ENCODE peak calls at places on chromosomes 4 and X, in seven cellular contexts. F is K562, H is body of pancreas, I is A549, N is right lobe of liver, K is heart left ventricle, V is GM12878. W is an unnamed sample.

GRCh38 chrX:29388509-29388908 is 801.3 kb downstream of the IL1RAPL1 start:
- ATAC-seq in F (no peak), H (no peak), I (no peak), N (no peak), K (no peak), V (no peak), W (no peak)

GRCh38 chrX:22699591-22700091 is 300.1 kb upstream of the DDX53 start:
- ATAC-seq in F (no peak), H (no peak), I (no peak), N (no peak), K (no peak), V (no peak), W (no peak)

GRCh38 chr4:40417941-40418340 is 82.8 kb downstream of the CHRNA9 start:
- ATAC-seq in F (no peak), H (peak; percentile 7), I (no peak), N (peak; percentile 43), K (no peak), V (no peak), W (no peak)

GRCh38 chrX:123803331-123803983 is 56.4 kb upstream of the XIAP start:
- ATAC-seq in F (peak; percentile 95), H (peak; percentile 53), I (peak; percentile 92), N (peak; percentile 81), K (peak; percentile 95), V (peak; percentile 72), W (peak; percentile 36)

GRCh38 chr4:88792821-88793220 is 95.2 kb upstream of the NAP1L5 start:
- ATAC-seq in F (no peak), H (no peak), I (peak; percentile 60), N (no peak), K (no peak), V (peak; percentile 24), W (no peak)

GRCh38 chr4:7933631-7934510 is 5.8 kb downstream of the AFAP1 start:
- ATAC-seq in F (no peak), H (no peak), I (no peak), N (no peak), K (no peak), V (no peak), W (no peak)

GRCh38 chr4:56272003-56272402 is 115.3 kb downstream of the AASDH start:
- ATAC-seq in F (no peak), H (no peak), I (no peak), N (no peak), K (no peak), V (no peak), W (no peak)

GRCh38 chr4:83386931-83387897 is 52.6 kb upstream of the HPSE start:
- ATAC-seq in F (no peak), H (no peak), I (no peak), N (no peak), K (no peak), V (no peak), W (no peak)

GRCh38 chrX:98897191-98897590 is 1512.9 kb downstream of the PCDH19 start:
- ATAC-seq in F (no peak), H (no peak), I (no peak), N (no peak), K (no peak), V (no peak), W (no peak)

GRCh38 chr4:89708903-89709361 is 128.0 kb downstream of the SNCA start:
- ATAC-seq in F (no peak), H (no peak), I (no peak), N (peak; percentile 49), K (no peak), V (no peak), W (peak; percentile 55)

GRCh38 chr4:27790911-27791310 is 930.3 kb downstream of the STIM2 start:
- ATAC-seq in F (no peak), H (no peak), I (no peak), N (no peak), K (no peak), V (no peak), W (no peak)

GRCh38 chr4:51868449-51868847 is 25.5 kb downstream of the DCUN1D4 start:
- ATAC-seq in F (no peak), H (no peak), I (no peak), N (no peak), K (no peak), V (no peak), W (no peak)

GRCh38 chrX:72536542-72536941 is 36.1 kb downstream of the HDAC8 start:
- ATAC-seq in F (no peak), H (no peak), I (no peak), N (peak; percentile 36), K (peak; percentile 95), V (no peak), W (peak; percentile 58)

GRCh38 chr4:22668301-22668700 is 24.4 kb upstream of the GBA3 start:
- ATAC-seq in F (no peak), H (no peak), I (no peak), N (peak; percentile 33), K (no peak), V (peak; percentile 48), W (no peak)

GRCh38 chr4:87118826-87119225 is 101.6 kb downstream of the KLHL8 start:
- ATAC-seq in F (peak; percentile 94), H (no peak), I (peak; percentile 74), N (no peak), K (no peak), V (peak; percentile 73), W (no peak)

GRCh38 chr4:43453058-43453457 is 560.5 kb downstream of the GRXCR1 start:
- ATAC-seq in F (no peak), H (no peak), I (no peak), N (no peak), K (no peak), V (no peak), W (no peak)

GRCh38 chr4:185625503-185625902 is 90.2 kb upstream of the PDLIM3 start:
- ATAC-seq in F (no peak), H (no peak), I (no peak), N (peak; percentile 65), K (no peak), V (no peak), W (no peak)

GRCh38 chr4:86055898-86056297 is 304.0 kb downstream of the MAPK10 start:
- ATAC-seq in F (no peak), H (no peak), I (no peak), N (no peak), K (no peak), V (no peak), W (no peak)

GRCh38 chrX:140916891-140917290 is 85.5 kb upstream of the SPANXB1 start:
- ATAC-seq in F (no peak), H (no peak), I (no peak), N (no peak), K (no peak), V (no peak), W (no peak)

GRCh38 chr4:38691251-38692008 is 27.4 kb downstream of the KLF3 start:
- ATAC-seq in F (no peak), H (peak; percentile 64), I (no peak), N (no peak), K (peak; percentile 72), V (no peak), W (peak; percentile 88)

GRCh38 chr4:105236202-105236916 is 89.7 kb downstream of the TET2 start:
- ATAC-seq in F (no peak), H (no peak), I (no peak), N (no peak), K (no peak), V (peak; percentile 79), W (no peak)

GRCh38 chr4:102322736-102323135 is 22.5 kb downstream of the SLC39A8 start:
- ATAC-seq in F (peak; percentile 40), H (no peak), I (no peak), N (no peak), K (no peak), V (peak; percentile 31), W (no peak)

GRCh38 chr4:15784959-15785634 is 7.0 kb downstream of the CD38 start:
- ATAC-seq in F (no peak), H (no peak), I (no peak), N (no peak), K (no peak), V (peak; percentile 66), W (no peak)

GRCh38 chrX:129523076-129524055 is at the start of gene SMARCA1:
- ATAC-seq in F (peak; percentile 80), H (peak; percentile 77), I (peak; percentile 80), N (peak; percentile 58), K (peak; percentile 56), V (peak; percentile 15), W (peak; percentile 82)
- TF ChIP-seq POLR2A in F (no peak), H (peak; percentile 26), I (peak; percentile 61), N (peak; percentile 62), K (peak; percentile 10), V (no peak), W (no peak)

GRCh38 chrX:156001001-156001666 is 3.6 kb downstream of the IL9R start:
- ATAC-seq in F (peak; percentile 5), H (no peak), I (no peak), N (no peak), K (no peak), V (no peak), W (no peak)

GRCh38 chrX:156001667-156002021 is 4.1 kb downstream of the IL9R start:
- ATAC-seq in F (peak; percentile 60), H (no peak), I (no peak), N (no peak), K (no peak), V (no peak), W (no peak)

GRCh38 chrX:156002517-156002916 is 5.0 kb downstream of the IL9R start:
- ATAC-seq in F (peak; percentile 75), H (no peak), I (no peak), N (no peak), K (no peak), V (no peak), W (no peak)

GRCh38 chrX:155998761-155999510 is 1.4 kb downstream of the IL9R start:
- ATAC-seq in F (no peak), H (no peak), I (no peak), N (no peak), K (no peak), V (no peak), W (no peak)

DNA sequence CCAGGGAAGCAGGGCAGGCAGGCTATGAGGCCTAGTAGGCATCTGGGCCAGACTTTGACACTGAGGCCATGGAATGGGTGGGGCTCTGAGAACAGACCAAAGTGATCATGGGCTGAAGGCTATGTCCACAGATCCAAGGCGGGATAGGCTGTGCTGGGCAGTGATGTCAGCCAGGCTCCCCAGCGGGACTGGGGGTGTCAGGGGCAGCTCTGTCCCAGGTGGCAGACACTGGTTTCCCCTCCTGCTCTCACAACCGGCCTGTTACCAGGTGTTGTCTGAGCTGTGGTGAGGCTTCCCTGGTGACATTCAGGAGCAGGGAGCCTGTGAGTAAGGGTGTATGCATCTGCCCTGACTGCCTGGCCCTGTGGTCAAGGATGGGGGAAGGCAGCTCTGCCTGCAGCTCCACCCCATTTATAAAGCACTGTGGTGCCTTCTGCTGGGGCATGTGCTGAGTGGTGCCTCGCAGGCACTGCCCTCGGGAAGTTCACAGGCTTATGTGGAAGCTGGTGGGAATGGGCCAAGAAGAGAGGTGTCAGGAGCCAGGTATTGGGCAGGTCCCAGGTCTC is 2.9 kb downstream of the IL9R start:
- ATAC-seq in F (no peak), H (no peak), I (no peak), N (no peak), K (no peak), V (no peak), W (no peak)
- TF ChIP-seq POLR2A in F (no peak), H (no peak), I (no peak), N (no peak), K (no peak), V (no peak), W (no peak)

GRCh38 chrX:153333821-153334653 is at the start of gene ZNF275:
- ATAC-seq in F (peak; percentile 96), H (peak; percentile 98), I (peak; percentile 97), N (peak; percentile 99), K (peak; percentile 93), V (peak; percentile 97), W (peak; percentile 97)
- TF ChIP-seq POLR2A in F (peak; percentile 54), H (peak; percentile 63), I (peak; percentile 56), N (peak; percentile 73), K (peak; percentile 61), V (peak; percentile 88), W (peak; percentile 54)

GRCh38 chrX:130402211-130402684 is 461 bp downstream of the RBMX2 start:
- ATAC-seq in F (peak; percentile 5), H (no peak), I (peak; percentile 57), N (no peak), K (no peak), V (no peak), W (peak; percentile 46)

GRCh38 chrX:130401415-130402210 is at the start of gene RBMX2:
- ATAC-seq in F (peak; percentile 98), H (peak; percentile 98), I (peak; percentile 99), N (peak; percentile 92), K (peak; percentile 92), V (peak; percentile 97), W (peak; percentile 93)
- TF ChIP-seq POLR2A in F (peak; percentile 88), H (no peak), I (peak; percentile 69), N (peak; percentile 37), K (peak; percentile 76), V (peak; percentile 72), W (peak; percentile 56)